ENCODE peak calls at places on chromosomes 7 and 10, in eight cellular contexts. N is hepatocyte; M is progenitor cell of endocrine pancreas; J is activated CD8-positive, alpha-beta T cell treated with anti-CD3 and anti-CD28 coated beads for 36 hours; Q is psoas muscle; Y is pancreas; L is left ventricle myocardium inferior; P is CD4-positive, alpha-beta T cell. Z is an unnamed sample.

GRCh38 chr10:92419740-92420553 is 129.0 kb downstream of the MARCHF5 start:
- DNase-seq in M (no peak), J (peak; percentile 5), L (peak; percentile 52), Q (peak; percentile 58), N (peak; percentile 42), Y (peak; percentile 48), P (no peak), Z (no peak)

GRCh38 chr7:37438879-37439278 is 9.8 kb downstream of the ELMO1 start:
- DNase-seq in L (no peak), Y (no peak), P (no peak), N (no peak), J (no peak), Q (no peak), M (no peak), Z (no peak)

GRCh38 chr10:97372233-97372875 is 28.8 kb downstream of the RRP12 start:
- DNase-seq in L (no peak), P (no peak), Q (no peak), J (no peak), Y (no peak), M (no peak), N (no peak), Z (no peak)

GRCh38 chr7:42189535-42189934 is 47.5 kb downstream of the GLI3 start:
- DNase-seq in L (no peak), P (no peak), Y (no peak), Q (no peak), J (no peak), N (no peak), M (no peak), Z (no peak)

GRCh38 chr7:44750921-44751571 is 2.4 kb downstream of the ZMIZ2 start:
- DNase-seq in Y (no peak), L (peak; percentile 40), P (peak; percentile 42), N (peak; percentile 57), M (no peak), Q (no peak), J (peak; percentile 74), Z (peak; percentile 81)

GRCh38 chr10:77409697-77410471 is 227.7 kb downstream of the KCNMA1 start:
- DNase-seq in N (peak; percentile 65), J (no peak), P (no peak), M (no peak), Q (no peak), L (no peak), Y (peak; percentile 92), Z (no peak)

GRCh38 chr7:116236020-116236630 is 25.8 kb downstream of the TES start:
- DNase-seq in N (peak; percentile 65), Y (peak; percentile 32), Q (no peak), L (no peak), P (peak; percentile 29), J (peak; percentile 77), M (no peak), Z (peak; percentile 29)

GRCh38 chr10:1788401-1788800 is 51.1 kb upstream of the ADARB2 start:
- DNase-seq in Q (no peak), P (no peak), L (no peak), M (no peak), Y (no peak), N (no peak), J (no peak), Z (no peak)

GRCh38 chr7:130380121-130380860 is at the start of gene CPA1:
- DNase-seq in Y (peak; percentile 95), L (no peak), N (no peak), P (no peak), M (peak; percentile 46), Q (no peak), J (no peak), Z (no peak)

GRCh38 chr7:69078997-69079769 is 519.1 kb upstream of the AUTS2 start:
- DNase-seq in M (no peak), N (no peak), Q (no peak), J (no peak), Y (no peak), L (no peak), P (no peak), Z (no peak)

GRCh38 chr10:12687996-12688395 is 313.5 kb downstream of the CCDC3 start:
- DNase-seq in N (no peak), P (no peak), L (no peak), Y (no peak), M (no peak), Q (no peak), J (no peak), Z (no peak)

GRCh38 chr7:23454880-23455526 is 15.3 kb downstream of the IGF2BP3 start:
- DNase-seq in Q (no peak), P (no peak), Y (no peak), L (no peak), N (no peak), M (no peak), J (no peak), Z (no peak)

GRCh38 chr7:23445326-23445725 is 25.0 kb downstream of the IGF2BP3 start:
- DNase-seq in M (no peak), Q (no peak), N (no peak), Y (no peak), L (no peak), J (no peak), P (no peak), Z (no peak)

GRCh38 chr7:23449941-23450340 is 20.4 kb downstream of the IGF2BP3 start:
- DNase-seq in M (no peak), J (no peak), P (no peak), L (no peak), N (no peak), Y (no peak), Q (no peak), Z (no peak)

GRCh38 chr7:23456093-23456492 is 14.2 kb downstream of the IGF2BP3 start:
- DNase-seq in L (no peak), M (no peak), J (no peak), Q (no peak), Y (no peak), P (no peak), N (no peak), Z (no peak)

GRCh38 chr7:23450518-23450917 is 19.8 kb downstream of the IGF2BP3 start:
- DNase-seq in N (no peak), Q (no peak), M (no peak), P (no peak), L (no peak), J (peak; percentile 34), Y (no peak), Z (no peak)
- TF ChIP-seq CTCF in N (no peak), Q (no peak), M (no peak), P (no peak), L (no peak), J (no peak), Y (no peak), Z (no peak)

GRCh38 chr7:46286346-46286745 is 365.3 kb upstream of the IGFBP3 start:
- DNase-seq in L (no peak), M (no peak), Q (no peak), J (no peak), Y (no peak), P (no peak), N (no peak), Z (no peak)

GRCh38 chr7:46283852-46284251 is 362.8 kb upstream of the IGFBP3 start:
- DNase-seq in L (peak; percentile 31), Y (no peak), J (no peak), N (no peak), P (no peak), Q (peak; percentile 55), M (no peak), Z (no peak)

GRCh38 chr7:46285856-46286255 is 364.8 kb upstream of the IGFBP3 start:
- DNase-seq in L (no peak), M (no peak), Y (no peak), J (no peak), P (no peak), Q (no peak), N (no peak), Z (no peak)

GRCh38 chr7:46288010-46288409 is 366.9 kb upstream of the IGFBP3 start:
- DNase-seq in N (no peak), M (no peak), Y (no peak), P (no peak), Q (no peak), L (no peak), J (no peak), Z (no peak)

GRCh38 chr7:46286957-46287356 is 365.9 kb upstream of the IGFBP3 start:
- DNase-seq in P (no peak), J (no peak), N (no peak), L (no peak), Y (no peak), Q (no peak), M (no peak), Z (no peak)
- TF ChIP-seq CTCF in P (no peak), J (no peak), N (no peak), L (no peak), Y (no peak), Q (no peak), M (no peak), Z (no peak)

GRCh38 chr7:4765776-4766490 is 9.5 kb upstream of the AP5Z1 start:
- DNase-seq in M (no peak), L (no peak), N (no peak), J (no peak), Q (no peak), Y (no peak), P (no peak), Z (no peak)
- TF ChIP-seq CTCF in M (peak; percentile 17), L (peak; percentile 35), N (peak; percentile 32), J (no peak), Q (peak; percentile 13), Y (no peak), P (no peak), Z (no peak)

GRCh38 chr10:7098160-7098762 is 312.6 kb downstream of the SFMBT2 start:
- DNase-seq in Y (no peak), J (no peak), P (no peak), L (no peak), M (no peak), N (no peak), Q (no peak), Z (no peak)
- TF ChIP-seq CTCF in Y (no peak), J (no peak), P (no peak), L (no peak), M (no peak), N (no peak), Q (no peak), Z (no peak)

GRCh38 chr7:106947244-106947728 is 82.2 kb downstream of the PIK3CG start:
- DNase-seq in L (no peak), P (no peak), M (peak; percentile 34), N (peak; percentile 77), J (peak; percentile 58), Y (peak; percentile 19), Q (no peak), Z (peak; percentile 52)
- TF ChIP-seq CTCF in L (peak; percentile 82), P (peak; percentile 33), M (peak; percentile 69), N (peak; percentile 72), J (peak; percentile 61), Y (no peak), Q (peak; percentile 48), Z (peak; percentile 36)

DNA sequence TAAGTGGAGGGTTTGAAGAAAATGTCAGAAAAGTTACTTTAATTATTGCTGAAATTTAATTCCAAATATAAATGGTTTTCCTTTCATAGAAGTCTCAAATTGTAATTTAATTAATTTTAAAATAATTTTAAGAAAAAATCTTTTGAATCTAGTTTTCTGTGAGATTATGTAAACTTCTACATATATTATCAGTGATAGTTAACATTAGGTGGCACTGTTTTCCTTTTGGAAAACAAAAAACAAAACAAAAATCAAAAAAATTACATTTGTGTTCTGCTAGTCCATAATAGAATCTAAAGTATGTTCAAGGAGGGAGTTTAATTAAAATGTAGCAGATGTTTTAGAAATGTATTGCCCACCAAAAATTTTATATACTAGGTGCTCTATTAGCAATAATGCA is 1456.7 kb downstream of the REEP3 start:
- DNase-seq in Q (no peak), J (no peak), Y (no peak), L (no peak), P (no peak), N (no peak), M (no peak), Z (no peak)
- TF ChIP-seq CTCF in Q (peak; percentile 6), J (no peak), Y (no peak), L (peak; percentile 23), P (no peak), N (peak; percentile 38), M (peak; percentile 14), Z (no peak)

Z was measured in GM10248.